ENCODE peak calls at places on chromosome X, in nine cellular contexts. X is fibroblast of pulmonary artery; O is endothelial cell of umbilical vein; J is lung; A is CD8-positive, alpha-beta T cell; B is IMR-90; K is body of pancreas; G is GM12865; T is kidney epithelial cell. P is an unnamed sample.

GRCh38 chrX:71622347-71623104 is 4.2 kb upstream of the CXCR3 start:
- DNase-seq in X (peak), O (peak), J (peak), A (peak), B (peak), K (peak), G (peak), T (no peak), P (peak)

GRCh38 chrX:16368696-16369095 is 201.4 kb downstream of the MAGEB17 start:
- DNase-seq in X (no peak), O (no peak), J (no peak), A (no peak), B (no peak), K (no peak), G (no peak), T (no peak), P (no peak)

GRCh38 chrX:47080215-47080914 is 2.1 kb downstream of the RGN start:
- DNase-seq in X (no peak), O (no peak), J (no peak), A (no peak), B (no peak), K (no peak), G (no peak), T (no peak), P (no peak)

GRCh38 chrX:45329217-45329616 is 128.5 kb upstream of the DIPK2B start:
- DNase-seq in X (no peak), O (no peak), J (no peak), A (no peak), B (no peak), K (no peak), G (no peak), T (no peak), P (no peak)

GRCh38 chrX:10404435-10404834 is 215.9 kb downstream of the MID1 start:
- DNase-seq in X (peak), O (no peak), J (no peak), A (no peak), B (peak), K (no peak), G (no peak), T (no peak), P (peak)

GRCh38 chrX:37599735-37600134 is 28.3 kb downstream of the LANCL3 start:
- DNase-seq in X (no peak), O (peak), J (peak), A (no peak), B (no peak), K (peak), G (no peak), T (no peak), P (no peak)

GRCh38 chrX:274904-275475 is 6.2 kb upstream of the PLCXD1 start:
- DNase-seq in X (no peak), O (no peak), J (no peak), A (no peak), B (no peak), K (peak), G (no peak), T (no peak), P (peak)

GRCh38 chrX:139739138-139739537 is 31.2 kb upstream of the MCF2 start:
- DNase-seq in X (peak), O (peak), J (no peak), A (no peak), B (peak), K (no peak), G (peak), T (peak), P (peak)

GRCh38 chrX:125205084-125205917 is 114.4 kb upstream of the TEX13C start:
- DNase-seq in X (no peak), O (no peak), J (peak), A (no peak), B (no peak), K (peak), G (peak), T (peak), P (no peak)

GRCh38 chrX:129427267-129427666 is 96.0 kb downstream of the SMARCA1 start:
- DNase-seq in X (no peak), O (no peak), J (no peak), A (no peak), B (no peak), K (no peak), G (peak), T (no peak), P (no peak)

GRCh38 chrX:15931362-15931761 is 76.7 kb upstream of the AP1S2 start:
- DNase-seq in X (no peak), O (no peak), J (no peak), A (no peak), B (no peak), K (no peak), G (no peak), T (no peak), P (no peak)

GRCh38 chrX:153934473-153935325 is at the start of gene NAA10:
- DNase-seq in X (peak), O (peak), J (peak), A (peak), B (peak), K (peak), G (peak), T (no peak), P (peak)

GRCh38 chrX:57918750-57919436 is 8.6 kb upstream of the ZXDA start:
- DNase-seq in X (peak), O (peak), J (no peak), A (no peak), B (peak), K (peak), G (peak), T (no peak), P (peak)

GRCh38 chrX:15512401-15512965 is 11.9 kb downstream of the BMX start:
- DNase-seq in X (peak), O (no peak), J (no peak), A (no peak), B (peak), K (no peak), G (no peak), T (no peak), P (no peak)

GRCh38 chrX:8726031-8726652 is 5.8 kb downstream of the ANOS1 start:
- DNase-seq in X (no peak), O (peak), J (no peak), A (no peak), B (no peak), K (no peak), G (no peak), T (no peak), P (peak)

GRCh38 chrX:140091276-140091886 is 126.1 kb upstream of the CXorf66 start:
- DNase-seq in X (peak), O (no peak), J (no peak), A (no peak), B (no peak), K (peak), G (no peak), T (no peak), P (peak)

GRCh38 chrX:115410731-115411435 is 121.4 kb downstream of the LUZP4 start:
- DNase-seq in X (no peak), O (no peak), J (no peak), A (no peak), B (no peak), K (no peak), G (no peak), T (no peak), P (no peak)

GRCh38 chrX:25869761-25870160 is 268.4 kb upstream of the MAGEB18 start:
- DNase-seq in X (peak), O (peak), J (no peak), A (no peak), B (no peak), K (no peak), G (no peak), T (no peak), P (no peak)

GRCh38 chrX:129658429-129658828 is 3.7 kb upstream of the APLN start:
- DNase-seq in X (no peak), O (no peak), J (no peak), A (no peak), B (no peak), K (no peak), G (no peak), T (no peak), P (no peak)

GRCh38 chrX:46758163-46758955 is 559 bp downstream of the SLC9A7 start:
- DNase-seq in X (no peak), O (peak), J (no peak), A (peak), B (peak), K (peak), G (peak), T (no peak), P (peak)

GRCh38 chrX:130566028-130566683 is 164.4 kb downstream of the RBMX2 start:
- DNase-seq in X (no peak), O (no peak), J (no peak), A (no peak), B (no peak), K (peak), G (no peak), T (no peak), P (no peak)

GRCh38 chrX:138754861-138755260 is 43.3 kb upstream of the FGF13 start:
- DNase-seq in X (no peak), O (no peak), J (no peak), A (no peak), B (no peak), K (no peak), G (no peak), T (no peak), P (no peak)

GRCh38 chrX:114071412-114071811 is 512.5 kb upstream of the HTR2C start:
- DNase-seq in X (no peak), O (no peak), J (no peak), A (no peak), B (no peak), K (no peak), G (no peak), T (no peak), P (no peak)

GRCh38 chrX:120144178-120144844 is 14.1 kb upstream of the RHOXF2 start:
- DNase-seq in X (no peak), O (no peak), J (no peak), A (no peak), B (no peak), K (peak), G (peak), T (no peak), P (no peak)

GRCh38 chrX:152635941-152636340 is 1.8 kb upstream of the GABRQ start:
- DNase-seq in X (peak), O (peak), J (no peak), A (no peak), B (peak), K (peak), G (peak), T (no peak), P (peak)

GRCh38 chrX:71941771-71942170 is 31.1 kb downstream of the NHSL2 start:
- DNase-seq in X (peak), O (no peak), J (no peak), A (no peak), B (peak), K (no peak), G (no peak), T (no peak), P (no peak)

GRCh38 chrX:34656842-34657780 is at the start of gene TMEM47:
- DNase-seq in X (peak), O (peak), J (peak), A (no peak), B (peak), K (peak), G (no peak), T (peak), P (peak)

GRCh38 chrX:112704226-112704625 is 24.5 kb upstream of the LHFPL1 start:
- DNase-seq in X (no peak), O (no peak), J (no peak), A (no peak), B (no peak), K (no peak), G (no peak), T (no peak), P (no peak)

GRCh38 chrX:72236841-72237240 is 2.0 kb downstream of the ERCC6L start:
- DNase-seq in X (no peak), O (no peak), J (no peak), A (no peak), B (peak), K (no peak), G (no peak), T (no peak), P (no peak)

GRCh38 chrX:63506320-63506719 is 155.2 kb upstream of the SPIN4 start:
- DNase-seq in X (peak), O (peak), J (no peak), A (no peak), B (peak), K (no peak), G (peak), T (no peak), P (peak)

GRCh38 chrX:30965751-30966150 is 76.7 kb upstream of the TAB3 start:
- DNase-seq in X (no peak), O (no peak), J (no peak), A (no peak), B (no peak), K (no peak), G (no peak), T (no peak), P (no peak)

GRCh38 chrX:79367907-79368306 is 773 bp upstream of the ITM2A start:
- DNase-seq in X (no peak), O (no peak), J (no peak), A (no peak), B (no peak), K (no peak), G (peak), T (no peak), P (no peak)

GRCh38 chrX:97131886-97132285 is 248.2 kb downstream of the RPA4 start:
- DNase-seq in X (no peak), O (no peak), J (no peak), A (no peak), B (no peak), K (no peak), G (no peak), T (no peak), P (no peak)

GRCh38 chrX:37378399-37378798 is 29.2 kb downstream of the PRRG1 start:
- DNase-seq in X (peak), O (peak), J (no peak), A (no peak), B (peak), K (no peak), G (no peak), T (no peak), P (peak)

GRCh38 chrX:46185923-46186810 is 359.1 kb downstream of the ZNF674 start:
- DNase-seq in X (no peak), O (no peak), J (no peak), A (no peak), B (no peak), K (no peak), G (no peak), T (no peak), P (no peak)

GRCh38 chrX:21255207-21255606 is 119.0 kb upstream of the CNKSR2 start:
- DNase-seq in X (no peak), O (no peak), J (no peak), A (no peak), B (no peak), K (no peak), G (no peak), T (no peak), P (no peak)

GRCh38 chrX:53729756-53730155 is 43.2 kb upstream of the HUWE1 start:
- DNase-seq in X (no peak), O (no peak), J (no peak), A (no peak), B (no peak), K (no peak), G (no peak), T (no peak), P (peak)

GRCh38 chrX:9525511-9526248 is 60.8 kb downstream of the TBL1X start:
- DNase-seq in X (no peak), O (peak), J (no peak), A (no peak), B (peak), K (no peak), G (peak), T (no peak), P (no peak)

GRCh38 chrX:134431894-134432293 is 28.1 kb upstream of the HPRT1 start:
- DNase-seq in X (peak), O (peak), J (no peak), A (no peak), B (peak), K (no peak), G (peak), T (peak), P (peak)

GRCh38 chrX:50198348-50198747 is 2.5 kb downstream of the AKAP4 start:
- DNase-seq in X (no peak), O (no peak), J (no peak), A (no peak), B (no peak), K (no peak), G (no peak), T (no peak), P (no peak)

GRCh38 chrX:19007011-19007410 is 23.1 kb upstream of the PHKA2 start:
- DNase-seq in X (no peak), O (no peak), J (no peak), A (no peak), B (no peak), K (no peak), G (no peak), T (no peak), P (no peak)

GRCh38 chrX:19007868-19008267 is 24.0 kb upstream of the PHKA2 start:
- DNase-seq in X (no peak), O (no peak), J (no peak), A (no peak), B (no peak), K (no peak), G (no peak), T (no peak), P (no peak)

GRCh38 chrX:19003756-19004155 is 19.8 kb upstream of the PHKA2 start:
- DNase-seq in X (no peak), O (no peak), J (no peak), A (no peak), B (peak), K (no peak), G (no peak), T (no peak), P (peak)

GRCh38 chrX:19005909-19006308 is 22.0 kb upstream of the PHKA2 start:
- DNase-seq in X (no peak), O (no peak), J (no peak), A (no peak), B (no peak), K (no peak), G (peak), T (no peak), P (no peak)
- TF ChIP-seq CTCF in X (no peak), O (no peak), J (no peak), A (no peak), B (no peak), K (no peak), G (peak), T (no peak), P (no peak)

DNA sequence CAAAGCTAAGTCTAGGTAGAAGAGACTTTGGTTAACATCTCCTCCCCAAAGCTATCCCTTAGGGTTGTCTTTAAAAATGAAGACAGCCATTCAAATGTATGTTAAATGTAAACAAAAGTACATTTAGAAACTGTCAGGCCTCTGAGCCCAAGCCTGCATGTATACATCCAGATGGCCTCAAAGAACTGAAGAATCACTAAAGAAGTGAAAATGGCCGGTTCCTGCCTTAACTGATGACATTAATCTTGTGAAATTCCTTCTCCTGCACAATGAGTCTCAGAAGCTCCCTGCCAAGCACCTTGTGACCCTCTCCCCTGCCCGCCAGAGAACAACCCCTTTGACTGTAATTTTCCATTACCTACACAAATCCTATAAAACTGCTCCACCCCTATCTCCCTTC is 377.9 kb downstream of the FAM133A start:
- DNase-seq in X (no peak), O (no peak), J (no peak), A (no peak), B (no peak), K (no peak), G (no peak), T (no peak), P (no peak)
- H3K4me3 ChIP-seq in X (no peak), O (no peak), J (no peak), A (no peak), B (no peak), K (no peak), G (no peak), T (no peak), P (no peak)

GRCh38 chrX:118325453-118325852 is 20.5 kb upstream of the WDR44 start:
- DNase-seq in X (peak), O (peak), J (no peak), A (no peak), B (no peak), K (no peak), G (peak), T (no peak), P (peak)
- TF ChIP-seq CTCF in X (peak), O (no peak), J (no peak), A (no peak), B (peak), K (peak), G (peak), T (peak), P (peak)

DNA sequence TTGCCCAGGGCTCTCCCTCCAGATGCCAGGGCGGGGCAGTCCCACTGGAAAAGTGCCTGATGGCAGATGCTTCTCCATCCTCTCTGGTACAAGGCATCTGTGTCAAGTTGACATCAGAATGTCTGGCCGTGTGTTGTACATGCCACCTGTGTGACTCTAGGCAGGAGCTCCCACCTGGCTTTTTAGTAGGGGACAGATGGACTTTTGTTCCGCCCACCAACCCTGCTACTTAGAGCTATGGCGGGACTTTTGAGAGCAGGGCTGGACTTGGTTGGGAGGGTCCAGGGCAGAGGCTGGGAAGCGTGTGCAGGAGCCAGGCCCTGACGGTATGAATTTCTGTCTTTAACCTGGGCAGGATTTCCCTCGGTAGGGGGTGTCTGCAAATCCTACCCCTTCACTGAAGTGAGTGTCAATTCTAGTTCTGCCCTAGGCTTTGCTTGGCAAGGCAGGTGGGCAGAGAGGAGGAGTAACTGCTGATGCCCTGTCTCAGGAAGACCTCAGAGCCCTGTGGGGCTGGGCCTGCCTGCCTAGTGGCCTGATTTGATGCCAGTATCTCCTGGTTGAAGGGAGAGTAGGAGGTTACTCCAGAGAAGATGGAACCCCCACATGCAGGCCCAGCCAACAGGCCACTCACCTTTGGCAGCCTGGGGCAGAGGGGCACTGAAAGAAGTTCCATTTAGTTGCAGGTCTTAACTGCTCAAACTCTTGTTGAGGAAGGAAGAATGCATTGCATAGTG is 99.1 kb downstream of the PJA1 start:
- DNase-seq in X (no peak), O (no peak), J (no peak), A (no peak), B (no peak), K (no peak), G (no peak), T (no peak), P (no peak)
- H3K4me3 ChIP-seq in X (no peak), O (no peak), J (no peak), A (no peak), B (no peak), K (no peak), G (no peak), T (no peak), P (no peak)

P was measured in foreskin fibroblast.